ENCODE peak calls at places on chromosomes 1 and 21, in four cellular contexts. L is HepG2, G is A549, Q is K562. R is an unnamed sample.

GRCh38 chr1:218967836-218968235 is 205.8 kb upstream of the LYPLAL1 start:
- DNase-seq in L (no peak), Q (no peak), G (no peak), R (no peak)

GRCh38 chr1:62682531-62682930 is 5.7 kb downstream of the DOCK7 start:
- DNase-seq in G (no peak), L (peak; percentile 39), Q (no peak), R (no peak)

GRCh38 chr1:234849824-234850223 is 239.8 kb upstream of the IRF2BP2 start:
- DNase-seq in L (no peak), Q (no peak), G (peak; percentile 29), R (no peak)

GRCh38 chr21:14918542-14918941 is 146.3 kb downstream of the NRIP1 start:
- DNase-seq in L (no peak), Q (peak; percentile 11), G (no peak), R (no peak)

GRCh38 chr21:31874817-31875216 is 2.0 kb downstream of the HUNK start:
- DNase-seq in G (no peak), L (no peak), Q (no peak), R (no peak)

GRCh38 chr1:7535934-7536878 is 234.9 kb upstream of the VAMP3 start:
- DNase-seq in G (no peak), L (no peak), Q (no peak), R (no peak)

GRCh38 chr1:208024406-208024805 is 113.5 kb upstream of the CD34 start:
- DNase-seq in Q (no peak), G (no peak), L (no peak), R (no peak)

GRCh38 chr1:29960156-29960755 is 723.9 kb downstream of the PTPRU start:
- DNase-seq in G (no peak), L (no peak), Q (no peak), R (no peak)

GRCh38 chr1:67683736-67684525 is 1.1 kb upstream of the GADD45A start:
- DNase-seq in L (no peak), Q (peak; percentile 21), G (no peak), R (no peak)

GRCh38 chr1:115829023-115829674 is 11.8 kb downstream of the NHLH2 start:
- DNase-seq in Q (peak; percentile 29), L (peak; percentile 28), G (peak; percentile 22), R (no peak)

GRCh38 chr1:202122639-202123335 is at the start of gene GPR37L1:
- DNase-seq in L (peak; percentile 58), G (peak; percentile 75), Q (peak; percentile 72), R (no peak)

GRCh38 chr1:230713547-230713914 is 391 bp downstream of the AGT start:
- DNase-seq in L (no peak), Q (no peak), G (no peak), R (no peak)

GRCh38 chr1:110011527-110012041 is 22.8 kb upstream of the STRIP1 start:
- DNase-seq in G (peak; percentile 61), L (peak; percentile 36), Q (peak; percentile 63), R (peak; percentile 84)

GRCh38 chr1:247936415-247936814 is 11.7 kb downstream of the OR2AJ1 start:
- DNase-seq in L (no peak), G (no peak), Q (no peak), R (no peak)

GRCh38 chr1:78624035-78624434 is 3.8 kb downstream of the IFI44L start:
- DNase-seq in Q (no peak), G (no peak), L (no peak), R (no peak)

GRCh38 chr1:168266644-168267186 is 14.0 kb upstream of the TBX19 start:
- DNase-seq in G (no peak), Q (no peak), L (peak; percentile 3), R (no peak)

GRCh38 chr1:175520186-175520585 is 223.2 kb downstream of the TNR start:
- DNase-seq in Q (no peak), L (no peak), G (no peak), R (no peak)

GRCh38 chr1:110494036-110494435 is 24.9 kb downstream of the KCNA10 start:
- DNase-seq in G (no peak), Q (no peak), L (no peak), R (no peak)

GRCh38 chr1:212021563-212021962 is 13.8 kb downstream of the INTS7 start:
- DNase-seq in G (no peak), Q (no peak), L (no peak), R (no peak)

GRCh38 chr1:6862906-6863305 is 77.7 kb downstream of the CAMTA1 start:
- DNase-seq in G (no peak), L (no peak), Q (no peak), R (no peak)

GRCh38 chr1:234315091-234315541 is 58.1 kb upstream of the COA6 start:
- DNase-seq in Q (no peak), G (no peak), L (peak; percentile 9), R (no peak)

GRCh38 chr1:21620461-21620860 is 48.7 kb downstream of the RAP1GAP start:
- DNase-seq in L (no peak), Q (no peak), G (no peak), R (no peak)

GRCh38 chr1:14181191-14181793 is 417.2 kb upstream of the KAZN start:
- DNase-seq in Q (no peak), G (no peak), L (no peak), R (peak; percentile 3)

GRCh38 chr1:198107041-198107440 is 49.8 kb upstream of the NEK7 start:
- DNase-seq in G (peak; percentile 50), Q (no peak), L (no peak), R (no peak)

GRCh38 chr1:39381839-39382238 is 109.6 kb upstream of the BMP8A start:
- DNase-seq in G (no peak), Q (no peak), L (no peak), R (no peak)

GRCh38 chr1:46757256-46757955 is 38.5 kb upstream of the EFCAB14 start:
- DNase-seq in G (no peak), L (no peak), Q (no peak), R (no peak)

GRCh38 chr1:217032715-217033367 is 309.6 kb upstream of the ESRRG start:
- DNase-seq in G (no peak), L (no peak), Q (no peak), R (no peak)

GRCh38 chr1:151406176-151406575 is 6.8 kb downstream of the PSMB4 start:
- DNase-seq in G (no peak), L (no peak), Q (no peak), R (no peak)

GRCh38 chr1:207026177-207026576 is 6.4 kb downstream of the C1orf116 start:
- DNase-seq in G (no peak), L (no peak), Q (no peak), R (no peak)

GRCh38 chr1:121443131-121443530 is 258.4 kb downstream of the SRGAP2C start:
- DNase-seq in L (no peak), G (no peak), Q (no peak), R (no peak)

GRCh38 chr1:43493661-43494450 is 36.8 kb upstream of the PTPRF start:
- DNase-seq in G (no peak), Q (no peak), L (peak; percentile 71), R (no peak)

GRCh38 chr1:172930142-172930541 is 120.6 kb downstream of the TNFSF18 start:
- DNase-seq in L (no peak), G (no peak), Q (no peak), R (no peak)
- H3K4me1 ChIP-seq in L (peaks cover 26% of the 10 kb centered on the region), G (peaks cover 33% of the 10 kb centered on the region), Q (peaks cover 4% of the 10 kb centered on the region), R (no peaks in the 10 kb centered on the region)

GRCh38 chr1:226723640-226724532 is 15.2 kb downstream of the ITPKB start:
- DNase-seq in G (no peak), L (no peak), Q (peak; percentile 50), R (no peak)
- TF ChIP-seq ESRRA in G (no peak), L (no peak), Q (no peak), R (no peak)

GRCh38 chr21:39050839-39051560 is 132.3 kb downstream of the PSMG1 start:
- DNase-seq in L (no peak), G (no peak), Q (no peak), R (no peak)
- H3K4me1 ChIP-seq in L (peaks cover 23% of the 10 kb centered on the region), G (no peaks in the 10 kb centered on the region), Q (no peaks in the 10 kb centered on the region), R (no peaks in the 10 kb centered on the region)

DNA sequence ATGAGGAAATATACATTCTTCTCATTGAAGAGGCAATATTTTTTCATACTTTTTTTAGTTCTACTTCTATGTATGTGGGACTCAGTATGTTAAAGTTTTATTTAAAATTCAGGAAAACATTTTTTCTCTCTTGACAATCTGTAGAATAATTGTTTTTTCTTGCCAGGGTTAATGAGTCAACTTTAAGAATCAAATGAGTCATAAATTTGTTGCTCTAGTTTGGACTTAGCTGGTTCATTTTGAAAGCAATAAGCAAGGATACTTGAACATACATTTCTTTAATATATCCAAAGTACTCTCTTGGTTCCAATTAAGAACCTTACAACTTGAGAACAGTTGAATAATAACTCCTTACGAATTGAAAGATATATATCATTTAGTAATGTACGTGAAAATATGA is 1145.3 kb upstream of the B3GALT2 start:
- DNase-seq in Q (no peak), G (no peak), L (no peak), R (no peak)
- TF ChIP-seq ESRRA in Q (no peak), G (no peak), L (no peak), R (no peak)

DNA sequence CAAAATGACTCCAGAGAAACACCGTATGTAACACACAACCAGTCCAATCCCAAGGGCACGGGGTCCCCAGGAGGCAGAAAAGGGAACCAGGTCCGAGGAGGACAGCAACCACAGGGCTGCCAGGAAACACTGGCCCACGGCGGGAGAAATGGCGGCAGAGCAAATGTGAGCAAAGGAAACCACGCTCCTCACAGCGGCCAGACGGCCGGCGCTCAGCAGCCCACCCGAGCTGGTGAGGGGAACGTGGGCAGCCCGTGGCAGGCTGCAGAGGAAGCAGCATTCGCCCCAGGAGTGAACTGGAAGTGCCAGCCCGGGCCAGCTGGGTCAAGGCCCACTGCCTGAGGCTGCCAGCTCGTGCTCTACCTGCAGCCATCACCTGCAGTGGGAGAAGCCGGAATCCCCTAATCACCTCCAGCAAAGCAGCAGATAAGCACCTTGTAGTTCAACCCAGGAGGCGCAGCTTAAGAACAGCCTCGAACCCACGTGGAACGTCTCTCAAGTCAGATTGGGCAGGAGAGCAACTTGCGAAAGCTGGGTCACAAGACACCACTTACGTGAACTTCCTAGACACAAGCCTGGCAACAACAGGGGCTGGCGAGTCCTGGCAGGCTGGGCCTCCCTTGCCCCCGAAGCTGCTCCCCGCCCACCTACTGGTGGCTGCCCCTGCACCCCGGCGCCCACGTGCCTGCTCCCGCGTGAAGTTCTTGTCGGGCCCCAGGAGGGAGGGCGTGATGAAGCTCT is 6.7 kb downstream of the SLC19A1 start:
- DNase-seq in Q (no peak), G (no peak), L (no peak), R (no peak)
- H3K4me1 ChIP-seq in Q (peaks cover 72% of the 10 kb centered on the region), G (no peaks in the 10 kb centered on the region), L (peaks cover 20% of the 10 kb centered on the region), R (no peaks in the 10 kb centered on the region)

GRCh38 chr21:25813917-25814316 is 79.1 kb downstream of the GABPA start:
- DNase-seq in Q (no peak), L (no peak), G (no peak), R (no peak)
- TF ChIP-seq ESRRA in Q (no peak), L (no peak), G (no peak), R (no peak)

GRCh38 chr1:33349081-33349759 is 28.3 kb upstream of the A3GALT2 start:
- DNase-seq in G (peak; percentile 58), Q (no peak), L (no peak), R (no peak)

GRCh38 chr1:33348194-33348593 is 27.3 kb upstream of the A3GALT2 start:
- DNase-seq in G (no peak), Q (no peak), L (no peak), R (no peak)

GRCh38 chr1:33348676-33349080 is 27.8 kb upstream of the A3GALT2 start:
- DNase-seq in G (no peak), L (no peak), Q (no peak), R (no peak)

GRCh38 chr1:33347650-33347992 is 26.7 kb upstream of the A3GALT2 start:
- DNase-seq in L (peak; percentile 61), Q (no peak), G (peak; percentile 28), R (no peak)

GRCh38 chr1:33346921-33347649 is 26.2 kb upstream of the A3GALT2 start:
- DNase-seq in G (peak; percentile 81), L (peak; percentile 94), Q (no peak), R (no peak)
- H3K4me1 ChIP-seq in G (peaks cover 49% of the 10 kb centered on the region), L (peaks cover 82% of the 10 kb centered on the region), Q (peaks cover 35% of the 10 kb centered on the region), R (peaks cover 26% of the 10 kb centered on the region)

GRCh38 chr1:22876359-22877111 is 96.1 kb downstream of the LACTBL1 start:
- DNase-seq in L (no peak), Q (peak; percentile 27), G (no peak), R (no peak)
- TF ChIP-seq ESRRA in L (no peak), Q (no peak), G (no peak), R (no peak)

R was measured in GM12878.